ENCODE peak calls at places on chromosome 18, in four cellular contexts. I is effector CD4-positive, alpha-beta T cell; A is Daoy; W is NCI-H1694. Q is an unnamed sample.
A peak's percentile ranks its signal among the peaks of the same experiment; 100 is the strongest.

GRCh38 chr18:47969851-47970250 is 39.4 kb upstream of the SMAD2 start:
- DNase-seq in I (no peak), A (peak; percentile 58), W (no peak), Q (no peak)

GRCh38 chr18:57649536-57650495 is 28.2 kb upstream of the NARS1 start:
- DNase-seq in I (no peak), A (no peak), W (no peak), Q (no peak)

GRCh38 chr18:56568986-56569385 is 69.4 kb downstream of the TXNL1 start:
- DNase-seq in I (no peak), A (no peak), W (no peak), Q (no peak)

GRCh38 chr18:36511791-36512352 is 214.4 kb downstream of the FHOD3 start:
- DNase-seq in I (no peak), A (no peak), W (no peak), Q (no peak)

GRCh38 chr18:26215247-26215970 is 10.8 kb upstream of the TAF4B start:
- DNase-seq in I (peak; percentile 24), A (no peak), W (no peak), Q (no peak)

GRCh38 chr18:43789234-43790000 is 512.1 kb upstream of the SYT4 start:
- DNase-seq in I (no peak), A (no peak), W (peak; percentile 40), Q (peak; percentile 0)

GRCh38 chr18:35186491-35187034 is 54.3 kb upstream of the ZNF397 start:
- DNase-seq in I (no peak), A (no peak), W (no peak), Q (no peak)

GRCh38 chr18:32549248-32549842 is 78.7 kb upstream of the GAREM1 start:
- DNase-seq in I (peak; percentile 8), A (peak; percentile 54), W (peak; percentile 19), Q (no peak)

GRCh38 chr18:45626330-45627203 is 11.3 kb downstream of the SLC14A2 start:
- DNase-seq in I (no peak), A (peak; percentile 30), W (no peak), Q (peak; percentile 8)

GRCh38 chr18:33839452-33840225 is 261.6 kb downstream of the ASXL3 start:
- DNase-seq in I (no peak), A (peak; percentile 53), W (peak; percentile 54), Q (peak; percentile 28)

GRCh38 chr18:13416208-13416607 is 197.6 kb downstream of the LDLRAD4 start:
- DNase-seq in I (no peak), A (peak; percentile 69), W (no peak), Q (no peak)

GRCh38 chr18:27136208-27136535 is 48.9 kb downstream of the CHST9 start:
- DNase-seq in I (no peak), A (peak; percentile 81), W (no peak), Q (peak; percentile 76)

GRCh38 chr18:71784777-71785176 is 759.4 kb downstream of the CBLN2 start:
- DNase-seq in I (no peak), A (no peak), W (no peak), Q (no peak)

GRCh38 chr18:36889316-36889715 is 60.4 kb downstream of the KIAA1328 start:
- DNase-seq in I (no peak), A (no peak), W (no peak), Q (no peak)